ENCODE peak calls at places on chromosomes 11 and 22, in four cellular contexts. G, L, F and R are unnamed samples.

GRCh38 chr11:124895471-124895971 is 2.1 kb downstream of the ROBO4 start:
- DNase-seq in L (no peak), G (no peak), F (no peak), R (no peak)

GRCh38 chr11:46504817-46505613 is 88.8 kb downstream of the AMBRA1 start:
- DNase-seq in G (no peak), F (no peak), L (no peak), R (no peak)

GRCh38 chr22:44286673-44287072 is 26.1 kb downstream of the SHISAL1 start:
- DNase-seq in L (no peak), G (no peak), F (no peak), R (no peak)

GRCh38 chr22:31481129-31481528 is 8.5 kb downstream of the EIF4ENIF1 start:
- DNase-seq in F (no peak), G (no peak), L (no peak), R (no peak)

GRCh38 chr22:45526768-45527360 is 24.2 kb downstream of the FBLN1 start:
- DNase-seq in L (no peak), G (no peak), F (no peak), R (no peak)

GRCh38 chr11:57202282-57202681 is 20.5 kb downstream of the LRRC55 start:
- DNase-seq in L (no peak), G (no peak), F (peak; percentile 79), R (no peak)

GRCh38 chr22:26923498-26923897 is 266.1 kb downstream of the MIAT start:
- DNase-seq in F (no peak), L (no peak), G (no peak), R (no peak)

GRCh38 chr11:8614497-8614896 is 20.5 kb upstream of the STK33 start:
- DNase-seq in F (no peak), L (no peak), G (no peak), R (no peak)

GRCh38 chr11:33692013-33692504 is 8.6 kb downstream of the C11orf91 start:
- DNase-seq in G (no peak), F (no peak), L (no peak), R (no peak)

GRCh38 chr11:107472966-107473365 is 15.3 kb upstream of the CWF19L2 start:
- DNase-seq in F (no peak), L (no peak), G (no peak), R (no peak)

GRCh38 chr22:31327786-31328544 is 18.2 kb downstream of the PATZ1 start:
- DNase-seq in L (no peak), G (no peak), F (no peak), R (no peak)

GRCh38 chr11:66115638-66116410 is 45.8 kb downstream of the PACS1 start:
- DNase-seq in L (no peak), G (no peak), F (no peak), R (no peak)

GRCh38 chr11:65066805-65067291 is 8.5 kb upstream of the NAALADL1 start:
- DNase-seq in L (no peak), F (peak; percentile 41), G (no peak), R (no peak)

GRCh38 chr11:86760577-86760976 is 39.8 kb upstream of the PRSS23 start:
- DNase-seq in L (no peak), G (no peak), F (no peak), R (no peak)

GRCh38 chr22:47128216-47129215 is 366.1 kb downstream of the TBC1D22A start:
- DNase-seq in G (no peak), L (no peak), F (peak; percentile 9), R (no peak)

GRCh38 chr11:120715239-120715638 is 203.7 kb downstream of the GRIK4 start:
- DNase-seq in F (no peak), G (peak; percentile 11), L (no peak), R (peak; percentile 37)

GRCh38 chr11:29255401-29255800 is 761.4 kb downstream of the KCNA4 start:
- DNase-seq in L (no peak), G (no peak), F (no peak), R (no peak)

GRCh38 chr22:42202048-42202447 is 68.4 kb downstream of the TCF20 start:
- DNase-seq in G (no peak), F (no peak), L (no peak), R (no peak)

GRCh38 chr22:45997077-45997774 is 20.3 kb upstream of the WNT7B start:
- DNase-seq in L (peak; percentile 52), F (no peak), G (peak; percentile 39), R (no peak)

GRCh38 chr22:49848690-49849160 is 4.9 kb upstream of the ZBED4 start:
- DNase-seq in L (no peak), F (no peak), G (no peak), R (no peak)

GRCh38 chr11:3700410-3700809 is 29.2 kb upstream of the CHRNA10 start:
- DNase-seq in L (no peak), G (no peak), F (no peak), R (no peak)

GRCh38 chr11:36092314-36093030 is 148.6 kb downstream of the LDLRAD3 start:
- DNase-seq in G (no peak), F (no peak), L (no peak), R (no peak)

GRCh38 chr11:36095716-36096115 is 151.9 kb downstream of the LDLRAD3 start:
- DNase-seq in F (no peak), L (no peak), G (no peak), R (no peak)

GRCh38 chr11:36091256-36091811 is 147.5 kb downstream of the LDLRAD3 start:
- DNase-seq in G (peak; percentile 19), L (no peak), F (no peak), R (no peak)

GRCh38 chr11:36090351-36091245 is 146.7 kb downstream of the LDLRAD3 start:
- DNase-seq in L (no peak), G (no peak), F (no peak), R (no peak)

DNA sequence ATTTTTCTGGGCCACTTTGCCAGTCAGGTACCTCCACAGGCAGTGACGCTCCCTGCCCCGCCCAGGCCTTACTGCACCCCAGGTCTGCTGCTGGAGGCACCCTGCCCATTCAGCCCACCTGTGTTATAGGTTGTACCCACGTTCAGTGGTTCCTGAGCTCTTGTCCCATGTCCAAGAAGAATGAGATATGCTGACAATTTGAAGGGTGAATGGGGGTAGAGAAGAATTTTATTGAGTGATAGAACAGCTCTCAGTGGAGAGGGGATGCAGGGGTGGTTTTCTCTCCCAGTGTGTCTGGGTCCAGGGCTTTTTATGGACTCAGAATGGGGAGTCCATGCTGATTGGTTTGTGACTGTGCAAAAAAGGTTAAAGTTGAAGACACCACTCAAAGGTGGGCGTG is 149.7 kb downstream of the LDLRAD3 start:
- DNase-seq in F (no peak), L (no peak), G (no peak), R (no peak)
- TF ChIP-seq CTCF in F (no peak), L (no peak), G (no peak), R (no peak)

GRCh38 chr11:61528114-61528513 is 19.6 kb downstream of the LRRC10B start:
- DNase-seq in F (no peak), G (no peak), L (no peak), R (no peak)
- TF ChIP-seq CTCF in F (no peak), G (no peak), L (no peak), R (no peak)

DNA sequence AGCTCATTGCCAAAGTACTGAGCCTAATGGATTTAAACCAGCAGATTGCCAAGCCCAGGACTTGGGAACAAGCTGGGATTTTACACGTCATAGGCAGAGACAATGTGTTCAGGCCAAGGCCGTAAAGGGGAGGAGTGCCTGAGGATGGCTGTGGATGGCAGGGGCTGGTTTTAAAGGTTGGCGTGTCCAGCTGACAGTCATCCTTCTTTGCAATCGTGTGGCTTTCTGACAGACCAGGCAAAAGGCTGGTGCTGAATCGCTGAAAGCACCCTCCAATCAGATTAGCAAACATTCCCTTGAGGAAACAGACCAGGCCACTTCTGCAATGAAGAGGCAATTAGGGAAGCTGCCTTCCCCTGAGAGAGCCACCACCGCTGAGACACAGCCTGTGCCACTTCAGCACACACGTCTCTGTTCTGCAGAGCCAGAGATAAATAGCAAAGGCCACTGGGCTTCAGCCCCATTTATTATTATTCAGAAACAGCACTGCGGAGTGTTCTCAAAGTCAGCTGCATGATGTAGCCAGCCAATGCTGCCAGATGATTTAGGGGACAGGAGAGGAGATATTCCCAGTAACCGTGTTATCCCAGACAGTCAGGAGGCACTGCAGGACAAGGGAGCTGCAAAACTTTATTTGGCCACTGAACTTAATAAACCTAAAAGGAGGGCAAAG is 54.2 kb upstream of the CSNK2A3 start:
- DNase-seq in F (peak; percentile 65), G (no peak), L (no peak), R (no peak)
- TF ChIP-seq CTCF in F (no peak), G (no peak), L (no peak), R (no peak)

DNA sequence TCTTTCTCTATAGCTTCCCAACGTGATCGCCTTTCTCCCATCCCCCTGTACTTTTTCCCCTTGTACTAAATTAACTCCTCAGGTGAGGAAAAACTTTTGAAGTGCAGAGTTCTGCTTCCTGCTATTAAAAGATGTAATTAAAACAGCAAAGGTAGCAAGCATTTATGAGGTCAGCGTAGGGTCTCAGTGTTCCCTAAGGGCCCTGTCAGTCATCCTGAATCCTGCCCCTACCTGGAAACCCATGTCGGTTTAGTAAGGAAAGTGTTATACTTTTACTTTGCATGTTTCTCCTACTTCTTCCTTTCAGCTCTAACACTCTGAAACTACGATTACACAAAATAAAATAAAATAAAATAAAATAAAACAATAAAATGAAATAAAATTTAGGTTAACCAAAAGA is 1.3 kb upstream of the HBB start:
- DNase-seq in F (no peak), L (no peak), G (no peak), R (no peak)
- TF ChIP-seq CTCF in F (no peak), L (no peak), G (no peak), R (no peak)

DNA sequence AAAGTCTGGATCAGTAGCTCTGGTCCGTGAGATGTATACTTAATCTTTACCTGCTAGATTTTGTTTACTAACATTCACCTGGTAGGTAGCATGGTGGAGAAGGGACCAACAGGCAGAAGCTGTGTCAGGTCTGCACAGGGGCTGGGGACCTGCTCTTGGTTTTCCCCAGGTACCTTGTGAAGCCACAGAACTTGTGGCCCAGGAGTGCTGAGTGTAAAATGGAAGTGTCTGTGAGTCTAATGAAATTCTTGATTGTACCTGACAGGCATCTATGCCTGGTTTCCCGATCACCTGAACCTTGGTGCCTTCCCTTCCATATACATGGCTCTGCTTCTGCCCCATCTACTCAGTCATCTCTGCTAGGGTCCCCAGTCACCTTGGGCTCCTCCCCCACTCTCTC is 94.3 kb downstream of the CWC15 start:
- DNase-seq in F (no peak), L (no peak), G (no peak), R (no peak)
- TF ChIP-seq CTCF in F (no peak), L (no peak), G (no peak), R (no peak)

GRCh38 chr11:36453678-36454077 is 56.4 kb downstream of the TRAF6 start:
- DNase-seq in L (no peak), F (no peak), G (no peak), R (peak; percentile 49)
- TF ChIP-seq CTCF in L (no peak), F (no peak), G (no peak), R (no peak)

DNA sequence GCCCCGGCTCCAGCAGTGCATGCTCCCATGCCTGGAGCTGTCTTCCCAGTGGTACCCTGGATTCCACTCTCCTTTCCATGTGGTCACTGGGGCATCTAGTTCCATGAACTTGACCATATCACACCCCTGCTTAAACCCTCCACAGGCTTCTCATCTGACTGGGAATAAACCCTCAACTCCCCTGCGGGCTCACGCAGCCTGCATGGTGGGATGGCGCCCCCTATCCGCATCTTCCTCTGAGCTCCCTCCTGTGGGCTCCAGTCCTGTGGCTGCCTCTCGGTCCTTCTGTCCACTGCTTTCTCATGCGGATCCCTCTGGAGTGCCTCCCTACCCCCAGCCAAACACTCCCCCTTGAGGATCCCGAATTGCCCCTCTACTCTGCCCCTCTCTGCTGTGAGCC is 41.4 kb upstream of the TTLL12 start:
- DNase-seq in F (peak; percentile 79), L (no peak), G (peak; percentile 35), R (no peak)
- TF ChIP-seq CTCF in F (peak; percentile 51), L (no peak), G (peak; percentile 47), R (peak; percentile 61)